ENCODE peak calls at places on chromosomes 16 and 17, in five cellular contexts. N, V, Z, Q and B are unnamed samples.

GRCh38 chr17:21548236-21548635 is 144.1 kb upstream of the KCNJ18 start:
- DNase-seq in V (no peak), Q (no peak), Z (no peak), N (no peak), B (no peak)

GRCh38 chr17:47204722-47205418 is 4.3 kb upstream of the MYL4 start:
- DNase-seq in Z (no peak), Q (no peak), V (no peak), N (no peak), B (no peak)

GRCh38 chr16:24609740-24610420 is 70.5 kb downstream of the RBBP6 start:
- DNase-seq in Q (no peak), Z (peak; percentile 78), V (peak; percentile 57), N (peak; percentile 49), B (peak; percentile 13)

GRCh38 chr16:80058236-80058635 is 457.7 kb upstream of the MAF start:
- DNase-seq in N (peak; percentile 1), Z (no peak), V (no peak), Q (no peak), B (no peak)

GRCh38 chr17:28270926-28271325 is 48.1 kb upstream of the TMEM97 start:
- DNase-seq in Q (no peak), V (no peak), Z (no peak), N (no peak), B (no peak)

GRCh38 chr17:34423978-34424813 is 61.2 kb upstream of the CCL1 start:
- DNase-seq in Q (no peak), V (no peak), Z (no peak), N (no peak), B (no peak)

GRCh38 chr17:82435103-82435502 is 15.4 kb downstream of the CYBC1 start:
- DNase-seq in V (no peak), Q (no peak), Z (no peak), N (no peak), B (no peak)

GRCh38 chr17:50476545-50477315 is 1.9 kb upstream of the RSAD1 start:
- DNase-seq in Z (no peak), Q (no peak), V (no peak), N (no peak), B (no peak)

GRCh38 chr16:30675133-30675532 is 16.9 kb downstream of the FBRS start:
- DNase-seq in Z (no peak), V (no peak), Q (no peak), N (no peak), B (no peak)

GRCh38 chr16:10083301-10083700 is 98.9 kb downstream of the GRIN2A start:
- DNase-seq in N (no peak), Z (no peak), Q (no peak), V (no peak), B (no peak)

GRCh38 chr17:16287563-16288027 is 65.7 kb downstream of the CENPV start:
- DNase-seq in Q (no peak), Z (no peak), N (no peak), V (no peak), B (no peak)